ENCODE peak calls at places on chromosomes 5 and 9, in eight cellular contexts. M is RWPE2, A is psoas muscle, O is brain microvascular endothelial cell, B is fibroblast of lung, Y is adrenal gland, D is astrocyte of the cerebellum, G is HCT116. R is an unnamed sample.

GRCh38 chr9:134316444-134317160 is 9.7 kb upstream of the RXRA start:
- DNase-seq in D (peak), A (peak), Y (peak), B (peak), O (no peak), G (no peak), M (no peak), R (peak)

GRCh38 chr9:122102156-122102555 is 9.0 kb upstream of the TTLL11 start:
- DNase-seq in O (no peak), D (no peak), G (no peak), M (no peak), Y (no peak), A (no peak), B (no peak), R (no peak)

GRCh38 chr5:72110401-72111013 is 3.2 kb downstream of the MAP1B start:
- DNase-seq in G (no peak), D (no peak), O (no peak), M (no peak), Y (no peak), A (peak), B (peak), R (no peak)

GRCh38 chr5:72324186-72324825 is 4.1 kb downstream of the PTCD2 start:
- DNase-seq in M (no peak), O (no peak), G (no peak), D (no peak), Y (no peak), B (peak), A (no peak), R (peak)

GRCh38 chr9:129458155-129458661 is 162.7 kb downstream of the C9orf50 start:
- DNase-seq in Y (no peak), D (no peak), O (peak), B (no peak), A (no peak), M (no peak), G (no peak), R (no peak)

GRCh38 chr9:20980713-20981481 is 50.5 kb downstream of the HACD4 start:
- DNase-seq in Y (peak), M (no peak), G (no peak), B (peak), D (peak), A (no peak), O (peak), R (peak)

GRCh38 chr5:31185951-31186350 is 7.5 kb upstream of the CDH6 start:
- DNase-seq in M (no peak), O (no peak), Y (no peak), A (no peak), G (no peak), B (no peak), D (no peak), R (no peak)

GRCh38 chr5:168978015-168978414 is 322.9 kb downstream of the SLIT3 start:
- DNase-seq in G (no peak), A (no peak), D (no peak), B (peak), Y (no peak), M (no peak), O (no peak), R (peak)

GRCh38 chr9:35481347-35481975 is 8.4 kb upstream of the RUSC2 start:
- DNase-seq in Y (peak), O (peak), A (no peak), D (peak), B (peak), G (peak), M (no peak), R (peak)

GRCh38 chr9:137296214-137297059 is 5.6 kb downstream of the NRARP start:
- DNase-seq in B (peak), M (no peak), D (no peak), G (no peak), Y (peak), O (peak), A (no peak), R (peak)
- H3K4me3 ChIP-seq in B (no peak), M (no peak), D (no peak), G (peak), Y (no peak), O (peak), A (peak), R (no peak)

GRCh38 chr5:41968153-41968723 is 43.2 kb downstream of the FBXO4 start:
- DNase-seq in G (no peak), O (no peak), Y (no peak), B (no peak), A (no peak), M (no peak), D (no peak), R (no peak)
- TF ChIP-seq CTCF in G (peak), O (peak), Y (no peak), B (no peak), A (no peak), M (no peak), D (no peak), R (peak)

GRCh38 chr5:58236498-58236897 is 223.4 kb downstream of the PLK2 start:
- DNase-seq in M (no peak), A (no peak), B (no peak), D (no peak), Y (no peak), O (no peak), G (no peak), R (no peak)
- H3K4me3 ChIP-seq in M (no peak), A (no peak), B (no peak), D (no peak), Y (no peak), O (no peak), G (no peak), R (no peak)

GRCh38 chr5:132485641-132486317 is 4.8 kb downstream of the IRF1 start:
- DNase-seq in M (peak), B (no peak), A (no peak), O (no peak), Y (no peak), D (no peak), G (no peak), R (no peak)
- TF ChIP-seq CTCF in M (no peak), B (no peak), A (no peak), O (no peak), Y (no peak), D (no peak), G (no peak), R (no peak)

DNA sequence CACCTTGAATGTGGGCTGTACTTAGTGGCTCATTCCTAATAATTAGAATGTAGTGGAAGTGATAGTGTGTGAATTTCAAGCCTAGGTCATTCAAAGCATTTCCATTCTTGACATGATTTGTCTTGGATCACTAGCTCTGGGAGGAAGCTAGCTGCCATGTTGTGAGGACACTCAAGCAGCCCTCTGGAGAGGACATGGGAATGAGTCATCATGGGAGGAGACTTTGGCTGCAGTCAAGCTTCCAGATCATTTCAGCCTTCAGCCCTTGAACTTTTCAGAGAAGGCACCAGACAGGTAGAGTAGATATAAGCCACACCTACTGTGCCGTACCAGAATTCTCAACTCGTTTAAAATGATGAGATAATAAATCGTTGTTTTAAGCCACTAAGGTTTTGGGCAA is 506.9 kb downstream of the ZNF608 start:
- DNase-seq in D (no peak), Y (no peak), B (no peak), G (no peak), O (no peak), M (no peak), A (no peak), R (peak)
- H3K4me3 ChIP-seq in D (no peak), Y (no peak), B (no peak), G (no peak), O (no peak), M (no peak), A (no peak), R (no peak)

GRCh38 chr5:77083088-77083487 is 4.0 kb downstream of the ZBED3 start:
- DNase-seq in O (no peak), Y (no peak), M (no peak), G (no peak), D (no peak), B (no peak), A (no peak), R (no peak)

GRCh38 chr5:77087484-77088291 is 603 bp upstream of the ZBED3 start:
- DNase-seq in G (no peak), O (no peak), Y (peak), A (no peak), D (peak), B (peak), M (no peak), R (no peak)

GRCh38 chr5:77080905-77081304 is 6.2 kb downstream of the ZBED3 start:
- DNase-seq in A (no peak), B (no peak), Y (no peak), O (no peak), D (no peak), G (no peak), M (no peak), R (no peak)

GRCh38 chr5:77082280-77082679 is 4.8 kb downstream of the ZBED3 start:
- DNase-seq in M (no peak), B (no peak), A (no peak), Y (no peak), O (no peak), G (no peak), D (no peak), R (no peak)

DNA sequence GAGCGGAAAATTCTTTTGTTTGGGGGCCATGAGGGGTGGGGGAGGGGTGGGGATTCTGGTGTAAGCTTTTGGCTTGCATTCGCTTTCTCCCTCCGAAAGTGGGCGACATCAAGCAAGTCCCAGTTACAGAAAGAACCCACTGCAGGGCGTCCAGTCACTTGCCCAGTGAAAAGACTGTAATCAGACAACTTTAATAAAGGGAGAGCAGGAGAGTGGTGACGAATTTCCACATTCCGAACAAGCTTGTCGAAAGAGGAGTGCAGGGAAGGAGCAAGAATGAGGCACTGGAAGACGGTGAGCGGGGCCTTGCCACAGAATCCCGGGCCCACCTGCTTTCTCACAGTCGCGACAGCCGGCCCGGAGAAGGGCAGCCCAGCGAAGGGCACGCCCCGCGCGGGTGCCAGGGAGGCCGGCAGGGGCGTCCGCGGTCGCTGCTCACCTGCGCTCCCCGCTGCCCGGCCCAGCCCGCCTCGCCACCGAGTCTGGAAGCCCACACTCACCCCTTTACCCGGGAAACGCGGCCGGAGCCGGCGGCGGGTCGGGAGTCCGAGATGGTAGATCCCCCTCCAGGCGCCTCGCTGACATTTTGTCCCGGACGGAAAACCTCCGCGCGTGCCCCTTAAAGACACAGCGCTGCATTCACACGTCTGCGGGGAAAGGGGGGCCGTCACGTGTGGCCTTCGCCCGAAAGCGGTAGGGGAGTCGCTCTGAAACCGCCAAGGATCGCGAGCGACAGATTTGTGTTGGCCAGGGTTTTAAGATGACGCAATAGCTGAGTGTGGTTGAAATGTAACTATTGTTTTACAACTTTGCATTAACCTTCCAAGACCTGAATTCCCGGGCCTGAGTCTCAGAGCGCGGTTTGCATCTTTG is at the start of gene ZBED3:
- DNase-seq in B (peak), G (peak), A (peak), D (peak), Y (peak), M (peak), O (peak), R (peak)
- TF ChIP-seq CTCF in B (peak), G (no peak), A (no peak), D (no peak), Y (peak), M (peak), O (peak), R (peak)

R was measured in fibroblast of mammary gland.